ENCODE peak calls at places on chromosomes 12 and 14, in nine cellular contexts. A is lower lobe of right lung, D is lower leg skin, T is lung, X is neural progenitor cell, C is brain microvascular endothelial cell, Q is astrocyte of the cerebellum, W is fibroblast of mammary gland, I is suprapubic skin. V is an unnamed sample.

GRCh38 chr12:131850856-131851559 is 22.8 kb downstream of the MMP17 start:
- DNase-seq in A (no peak), D (no peak), T (no peak), X (peak), C (no peak), Q (no peak), W (no peak), I (peak), V (no peak)

GRCh38 chr12:6698352-6699046 is 2.1 kb downstream of the PIANP start:
- DNase-seq in A (no peak), D (no peak), T (no peak), X (no peak), C (no peak), Q (no peak), W (no peak), I (no peak), V (no peak)

GRCh38 chr12:93805736-93806141 is 128.6 kb downstream of the CRADD start:
- DNase-seq in A (no peak), D (no peak), T (no peak), X (no peak), C (no peak), Q (no peak), W (no peak), I (no peak), V (no peak)

GRCh38 chr14:61598980-61599379 is 96.3 kb upstream of the HIF1A start:
- DNase-seq in A (no peak), D (no peak), T (no peak), X (no peak), C (no peak), Q (no peak), W (no peak), I (no peak), V (no peak)

GRCh38 chr14:101834387-101835165 is 73.1 kb downstream of the PPP2R5C start:
- DNase-seq in A (no peak), D (no peak), T (no peak), X (no peak), C (no peak), Q (no peak), W (peak), I (no peak), V (no peak)

GRCh38 chr12:70272510-70272909 is 29.3 kb downstream of the CNOT2 start:
- DNase-seq in A (no peak), D (no peak), T (no peak), X (no peak), C (no peak), Q (no peak), W (no peak), I (no peak), V (no peak)

GRCh38 chr14:100775831-100776591 is 49.3 kb downstream of the DLK1 start:
- DNase-seq in A (no peak), D (peak), T (no peak), X (no peak), C (peak), Q (no peak), W (no peak), I (no peak), V (peak)

GRCh38 chr12:43676183-43676813 is 82.3 kb downstream of the PUS7L start:
- DNase-seq in A (no peak), D (no peak), T (no peak), X (peak), C (no peak), Q (no peak), W (peak), I (no peak), V (no peak)

GRCh38 chr12:76872415-76872814 is 6.4 kb downstream of the CSRP2 start:
- DNase-seq in A (no peak), D (no peak), T (no peak), X (no peak), C (no peak), Q (no peak), W (no peak), I (no peak), V (no peak)

GRCh38 chr14:61588419-61588901 is 106.9 kb upstream of the HIF1A start:
- DNase-seq in A (no peak), D (no peak), T (no peak), X (no peak), C (no peak), Q (no peak), W (peak), I (no peak), V (no peak)

GRCh38 chr12:115013668-115014072 is 329.7 kb upstream of the TBX3 start:
- DNase-seq in A (no peak), D (no peak), T (no peak), X (no peak), C (no peak), Q (no peak), W (no peak), I (no peak), V (no peak)

GRCh38 chr12:132268674-132269073 is 60.7 kb downstream of the GALNT9 start:
- DNase-seq in A (no peak), D (no peak), T (no peak), X (no peak), C (no peak), Q (no peak), W (no peak), I (no peak), V (no peak)

GRCh38 chr14:75409425-75410205 is 18.2 kb upstream of the JDP2 start:
- DNase-seq in A (no peak), D (peak), T (no peak), X (no peak), C (no peak), Q (no peak), W (no peak), I (no peak), V (no peak)
- H3K4me3 ChIP-seq in A (no peak), D (no peak), T (no peak), X (no peak), C (no peak), Q (no peak), W (no peak), I (no peak), V (no peak)

GRCh38 chr14:25032092-25032784 is 17.7 kb downstream of the STXBP6 start:
- DNase-seq in A (no peak), D (no peak), T (no peak), X (no peak), C (no peak), Q (no peak), W (no peak), I (no peak), V (no peak)
- TF ChIP-seq CTCF in A (peak), D (no peak), T (no peak), X (peak), C (peak), Q (no peak), W (peak), I (no peak), V (no peak)

GRCh38 chr12:106740813-106741212 is 33.7 kb upstream of the RIC8B start:
- DNase-seq in A (no peak), D (peak), T (no peak), X (no peak), C (no peak), Q (no peak), W (no peak), I (no peak), V (no peak)

GRCh38 chr12:106745181-106745745 is 29.2 kb upstream of the RIC8B start:
- DNase-seq in A (no peak), D (no peak), T (no peak), X (no peak), C (no peak), Q (no peak), W (no peak), I (no peak), V (no peak)

GRCh38 chr12:106744600-106744999 is 29.9 kb upstream of the RIC8B start:
- DNase-seq in A (no peak), D (no peak), T (no peak), X (no peak), C (no peak), Q (no peak), W (no peak), I (no peak), V (no peak)

GRCh38 chr12:106741247-106741646 is 33.2 kb upstream of the RIC8B start:
- DNase-seq in A (no peak), D (no peak), T (no peak), X (no peak), C (no peak), Q (no peak), W (no peak), I (no peak), V (no peak)

GRCh38 chr12:106743270-106743988 is 31.1 kb upstream of the RIC8B start:
- DNase-seq in A (no peak), D (peak), T (no peak), X (peak), C (no peak), Q (no peak), W (no peak), I (no peak), V (no peak)
- H3K4me3 ChIP-seq in A (no peak), D (no peak), T (no peak), X (peak), C (no peak), Q (no peak), W (no peak), I (no peak), V (no peak)

DNA sequence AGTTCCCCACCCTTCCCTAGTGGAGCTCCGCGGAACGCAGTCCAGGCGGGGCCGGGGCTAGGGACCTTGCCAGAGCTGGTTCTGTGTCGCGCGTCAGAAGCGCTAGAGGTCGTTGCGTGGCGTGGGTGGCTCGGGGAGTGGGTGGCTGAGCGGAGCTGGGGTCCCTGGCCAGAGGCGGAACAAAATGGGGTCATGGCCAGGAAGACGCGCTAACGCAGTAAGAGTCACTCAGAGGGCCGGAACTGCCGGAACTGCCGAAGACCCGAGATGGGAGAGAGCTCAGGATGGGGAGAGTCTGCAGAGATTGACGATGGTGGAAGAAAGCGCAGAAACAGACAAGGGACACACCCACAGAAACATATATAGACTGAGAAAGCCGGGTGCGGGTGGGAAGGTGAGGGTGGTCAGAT is 4.8 kb downstream of the DGKA start:
- DNase-seq in A (peak), D (peak), T (no peak), X (no peak), C (no peak), Q (no peak), W (no peak), I (no peak), V (no peak)
- TF ChIP-seq CTCF in A (peak), D (no peak), T (no peak), X (no peak), C (peak), Q (no peak), W (no peak), I (no peak), V (peak)

DNA sequence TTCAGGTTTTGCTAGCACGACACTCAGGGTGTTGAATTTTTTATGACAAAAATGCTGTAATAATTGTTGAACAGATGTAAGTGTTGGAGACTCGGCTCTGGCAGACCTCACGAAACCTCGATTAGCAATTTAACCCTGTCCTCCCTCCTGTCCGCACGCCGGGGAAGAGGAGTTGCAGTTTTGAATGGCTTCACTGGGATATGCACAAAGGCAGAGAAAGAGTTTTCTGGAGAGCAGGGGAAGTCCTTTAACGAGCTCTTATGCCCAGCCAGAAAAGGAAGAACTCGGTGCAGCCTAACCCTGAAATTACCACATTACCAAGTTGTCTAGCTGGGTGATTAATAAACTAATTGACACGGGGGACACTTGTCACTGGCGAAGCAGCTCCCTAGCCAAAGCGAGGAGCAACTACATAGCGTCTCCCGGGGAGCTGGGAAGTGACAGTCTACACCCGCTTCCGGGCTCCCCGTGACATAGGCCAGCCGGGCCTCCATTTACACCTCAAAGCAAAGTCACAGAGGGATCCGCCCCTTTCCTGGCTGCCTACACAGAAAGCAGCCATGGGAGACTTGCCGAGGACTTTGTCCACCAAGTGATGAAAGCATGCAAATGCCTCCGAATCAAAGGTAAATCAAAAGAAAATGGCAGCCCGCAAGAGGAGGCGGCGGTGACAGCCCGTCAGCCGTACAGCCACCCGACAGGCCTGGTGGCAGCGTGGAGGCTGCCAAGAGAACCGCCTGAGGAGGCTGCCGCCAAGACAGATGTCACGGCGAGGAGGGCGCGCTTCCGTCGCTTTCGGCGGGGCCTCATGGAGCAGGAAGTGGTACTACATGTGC is 661.3 kb downstream of the VRK1 start:
- DNase-seq in A (peak), D (peak), T (no peak), X (peak), C (no peak), Q (no peak), W (no peak), I (peak), V (peak)
- H3K4me3 ChIP-seq in A (peak), D (no peak), T (no peak), X (peak), C (no peak), Q (peak), W (no peak), I (peak), V (peak)

GRCh38 chr14:28630100-28630499 is 136.5 kb upstream of the FOXG1 start:
- DNase-seq in A (no peak), D (no peak), T (no peak), X (no peak), C (no peak), Q (no peak), W (no peak), I (no peak), V (no peak)

GRCh38 chr14:28629328-28630004 is 137.1 kb upstream of the FOXG1 start:
- DNase-seq in A (no peak), D (no peak), T (no peak), X (no peak), C (no peak), Q (no peak), W (no peak), I (no peak), V (no peak)

GRCh38 chr14:28635387-28635786 is 131.2 kb upstream of the FOXG1 start:
- DNase-seq in A (no peak), D (no peak), T (no peak), X (peak), C (no peak), Q (peak), W (peak), I (no peak), V (no peak)
- TF ChIP-seq CTCF in A (peak), D (no peak), T (no peak), X (peak), C (peak), Q (peak), W (peak), I (peak), V (peak)

GRCh38 chr14:95533822-95534221 is 1.0 kb upstream of the GLRX5 start:
- DNase-seq in A (no peak), D (no peak), T (no peak), X (peak), C (no peak), Q (no peak), W (no peak), I (no peak), V (no peak)
- H3K4me3 ChIP-seq in A (peak), D (peak), T (peak), X (peak), C (peak), Q (peak), W (peak), I (peak), V (peak)